ENCODE peak calls at places on chromosomes 3 and 15, in ten cellular contexts. G is stomach, Q is left lung, J is HAP-1, H is osteoblast, D is progenitor cell of endocrine pancreas, P is GM12891, L is T1000, A is KBM-7, O is ovary. X is an unnamed sample.

GRCh38 chr3:50204804-50205718 is at the start of gene SLC38A3:
- DNase-seq in D (peak), H (peak), J (peak), P (no peak), G (peak), Q (no peak), A (peak), L (no peak), O (peak), X (no peak)

GRCh38 chr15:64014995-64015394 is 31.3 kb downstream of the DAPK2 start:
- DNase-seq in O (no peak), H (no peak), A (no peak), D (no peak), G (peak), P (no peak), L (no peak), J (no peak), Q (no peak), X (no peak)

GRCh38 chr3:70981252-70981933 is 602.1 kb downstream of the FOXP1 start:
- DNase-seq in D (no peak), L (no peak), H (no peak), A (no peak), P (no peak), O (no peak), Q (no peak), J (no peak), G (no peak), X (no peak)

GRCh38 chr3:141729240-141729639 is 8.9 kb upstream of the RNF7 start:
- DNase-seq in P (no peak), Q (no peak), D (no peak), H (no peak), J (no peak), L (no peak), G (no peak), O (no peak), A (no peak), X (no peak)

GRCh38 chr3:184880616-184881015 is 68.7 kb downstream of the VPS8 start:
- DNase-seq in H (no peak), J (no peak), G (no peak), Q (no peak), O (no peak), D (no peak), P (no peak), A (no peak), L (no peak), X (peak)

GRCh38 chr15:75149911-75150709 is 51.6 kb upstream of the C15orf39 start:
- DNase-seq in H (peak), J (peak), Q (no peak), O (no peak), P (no peak), G (no peak), A (no peak), D (no peak), L (peak), X (peak)

GRCh38 chr3:11035757-11036505 is 43.4 kb downstream of the SLC6A1 start:
- DNase-seq in O (no peak), J (no peak), G (no peak), P (no peak), H (no peak), Q (no peak), D (no peak), L (no peak), A (no peak), X (no peak)

GRCh38 chr3:39515681-39516441 is 48.4 kb downstream of the MOBP start:
- DNase-seq in O (no peak), Q (peak), G (no peak), P (no peak), A (no peak), D (no peak), J (no peak), L (no peak), H (no peak), X (no peak)

GRCh38 chr3:167820114-167820865 is 84.8 kb downstream of the SERPINI1 start:
- DNase-seq in O (no peak), P (no peak), H (no peak), J (no peak), D (no peak), L (no peak), A (no peak), G (no peak), Q (peak), X (no peak)

GRCh38 chr3:13206799-13207577 is 133.8 kb upstream of the IQSEC1 start:
- DNase-seq in D (no peak), P (no peak), O (no peak), H (peak), Q (peak), A (no peak), J (no peak), L (no peak), G (no peak), X (no peak)

GRCh38 chr15:34217587-34218225 is 7.1 kb upstream of the EMC4 start:
- DNase-seq in H (peak), D (no peak), A (no peak), O (no peak), G (no peak), Q (no peak), P (no peak), L (no peak), J (no peak), X (peak)

GRCh38 chr3:136250862-136251460 is 821 bp downstream of the PCCB start:
- DNase-seq in D (no peak), P (peak), L (no peak), A (peak), J (peak), H (peak), G (peak), Q (peak), O (peak), X (peak)

GRCh38 chr3:16288664-16289063 is 23.7 kb downstream of the OXNAD1 start:
- DNase-seq in P (no peak), A (no peak), J (no peak), Q (no peak), L (no peak), O (no peak), D (no peak), H (peak), G (no peak), X (no peak)

GRCh38 chr15:39542385-39543065 is 38.4 kb upstream of the THBS1 start:
- DNase-seq in A (no peak), J (no peak), G (no peak), L (no peak), P (no peak), Q (no peak), H (no peak), D (no peak), O (no peak), X (no peak)

GRCh38 chr3:133384331-133385027 is 15.4 kb upstream of the BFSP2 start:
- DNase-seq in H (peak), D (peak), J (peak), Q (peak), G (peak), P (peak), O (peak), L (no peak), A (peak), X (peak)

GRCh38 chr3:172591876-172592771 is 68.9 kb upstream of the TNFSF10 start:
- DNase-seq in O (no peak), J (no peak), G (no peak), L (no peak), D (no peak), P (no peak), H (peak), A (peak), Q (no peak), X (peak)

GRCh38 chr15:56972426-56972825 is 54.0 kb downstream of the TCF12 start:
- DNase-seq in L (no peak), A (no peak), J (no peak), D (no peak), H (no peak), Q (no peak), P (no peak), G (no peak), O (no peak), X (no peak)

GRCh38 chr3:15315003-15315402 is 17.4 kb downstream of the SH3BP5 start:
- DNase-seq in L (no peak), J (no peak), P (no peak), D (no peak), H (peak), A (peak), O (no peak), Q (no peak), G (no peak), X (peak)

GRCh38 chr3:194632983-194633348 is 253 bp downstream of the TMEM44 start:
- DNase-seq in H (peak), A (no peak), L (peak), O (peak), G (no peak), D (no peak), Q (peak), P (no peak), J (peak), X (no peak)

GRCh38 chr3:36944641-36945270 is at the start of gene TRANK1:
- DNase-seq in J (no peak), A (peak), G (peak), L (no peak), H (peak), O (peak), Q (peak), P (peak), D (no peak), X (no peak)

GRCh38 chr15:83871808-83872559 is 218.1 kb downstream of the ADAMTSL3 start:
- DNase-seq in P (no peak), D (no peak), L (no peak), H (peak), A (no peak), J (no peak), Q (no peak), O (no peak), G (no peak), X (peak)

GRCh38 chr3:49120096-49120437 is 556 bp downstream of the USP19 start:
- DNase-seq in P (no peak), Q (no peak), J (no peak), A (no peak), L (no peak), O (no peak), G (no peak), D (no peak), H (peak), X (no peak)